ENCODE peak calls at places on chromosomes 4 and X, in eight cellular contexts. I, W, G, T, Y, V, U and A are unnamed samples.

GRCh38 chr4:145843148-145843547 is 95.5 kb downstream of the ZNF827 start:
- DNase-seq in G (no peak), U (peak; percentile 84), W (no peak), I (no peak), T (no peak), V (no peak), Y (no peak), A (no peak)

GRCh38 chr4:128387600-128388351 is 100.2 kb upstream of the PGRMC2 start:
- DNase-seq in G (no peak), U (peak; percentile 66), I (peak; percentile 39), Y (peak; percentile 37), V (no peak), W (no peak), T (no peak), A (peak; percentile 39)

GRCh38 chr4:89915151-89915550 is 20.5 kb downstream of the MMRN1 start:
- DNase-seq in W (no peak), T (no peak), Y (no peak), V (no peak), G (no peak), U (no peak), I (no peak), A (no peak)

GRCh38 chrX:48971325-48972213 is at the start of gene KCND1:
- DNase-seq in V (peak; percentile 67), Y (peak; percentile 48), U (peak; percentile 75), W (peak; percentile 22), T (no peak), G (no peak), I (no peak), A (peak; percentile 81)

GRCh38 chr4:94237271-94237670 is 29.6 kb downstream of the SMARCAD1 start:
- DNase-seq in W (no peak), U (no peak), G (no peak), I (no peak), T (no peak), V (no peak), Y (no peak), A (no peak)

GRCh38 chr4:87076690-87077358 is 142.0 kb downstream of the AFF1 start:
- DNase-seq in Y (no peak), V (no peak), G (no peak), W (no peak), U (no peak), T (no peak), I (no peak), A (no peak)

GRCh38 chrX:44744828-44745227 is 99.0 kb upstream of the DUSP21 start:
- DNase-seq in I (no peak), G (no peak), T (no peak), W (no peak), V (no peak), Y (no peak), U (no peak), A (no peak)

GRCh38 chr4:94333864-94334263 is 8.8 kb downstream of the HPGDS start:
- DNase-seq in Y (no peak), G (no peak), V (no peak), W (no peak), T (no peak), I (no peak), U (no peak), A (no peak)

GRCh38 chrX:154352012-154352401 is 22.4 kb downstream of the FLNA start:
- DNase-seq in W (no peak), Y (no peak), V (no peak), G (no peak), T (no peak), I (peak; percentile 10), U (no peak), A (peak; percentile 17)

GRCh38 chrX:132820675-132821074 is 137.8 kb downstream of the HS6ST2 start:
- DNase-seq in I (no peak), U (no peak), Y (no peak), G (no peak), W (no peak), T (no peak), V (no peak), A (no peak)

GRCh38 chr4:7412586-7412975 is 22.1 kb downstream of the PSAPL1 start:
- DNase-seq in Y (no peak), T (no peak), V (peak; percentile 32), I (no peak), W (no peak), G (peak; percentile 67), U (no peak), A (peak; percentile 45)

GRCh38 chrX:103376979-103377324 is 614 bp downstream of the BEX3 start:
- DNase-seq in Y (peak; percentile 30), T (no peak), W (peak; percentile 21), I (no peak), G (no peak), U (peak; percentile 32), V (no peak), A (no peak)

GRCh38 chr4:140877781-140878180 is 121.6 kb upstream of the TBC1D9 start:
- DNase-seq in Y (no peak), W (no peak), V (no peak), U (peak; percentile 72), T (no peak), I (no peak), G (no peak), A (no peak)

GRCh38 chr4:8149664-8150063 is 8.9 kb downstream of the ABLIM2 start:
- DNase-seq in T (no peak), Y (no peak), W (no peak), V (no peak), U (no peak), G (peak; percentile 64), I (no peak), A (no peak)

GRCh38 chr4:168059251-168059650 is 33.1 kb upstream of the ANXA10 start:
- DNase-seq in I (no peak), W (no peak), Y (no peak), V (no peak), U (peak; percentile 76), T (no peak), G (no peak), A (no peak)

GRCh38 chrX:24189490-24189889 is 40.0 kb downstream of the ZFX start:
- DNase-seq in I (no peak), V (no peak), U (no peak), G (no peak), W (no peak), Y (no peak), T (no peak), A (no peak)

GRCh38 chrX:104566921-104567501 is 1.0 kb downstream of the IL1RAPL2 start:
- DNase-seq in U (no peak), W (no peak), V (no peak), T (no peak), G (no peak), I (peak; percentile 7), Y (peak; percentile 0), A (no peak)

GRCh38 chr4:40515037-40515397 is 114.6 kb downstream of the RBM47 start:
- DNase-seq in G (no peak), V (no peak), W (no peak), Y (no peak), T (no peak), U (peak; percentile 50), I (peak; percentile 29), A (no peak)

GRCh38 chr4:40515398-40516293 is 114.0 kb downstream of the RBM47 start:
- DNase-seq in T (no peak), G (no peak), U (no peak), V (no peak), I (peak; percentile 47), Y (peak; percentile 16), W (peak; percentile 87), A (no peak)

GRCh38 chr4:40507977-40508376 is 121.7 kb downstream of the RBM47 start:
- DNase-seq in G (no peak), U (no peak), T (no peak), I (no peak), Y (no peak), W (peak; percentile 76), V (no peak), A (no peak)

GRCh38 chr4:40514409-40515025 is 115.1 kb downstream of the RBM47 start:
- DNase-seq in G (no peak), Y (no peak), V (no peak), W (peak; percentile 83), T (no peak), I (peak; percentile 33), U (no peak), A (no peak)

DNA sequence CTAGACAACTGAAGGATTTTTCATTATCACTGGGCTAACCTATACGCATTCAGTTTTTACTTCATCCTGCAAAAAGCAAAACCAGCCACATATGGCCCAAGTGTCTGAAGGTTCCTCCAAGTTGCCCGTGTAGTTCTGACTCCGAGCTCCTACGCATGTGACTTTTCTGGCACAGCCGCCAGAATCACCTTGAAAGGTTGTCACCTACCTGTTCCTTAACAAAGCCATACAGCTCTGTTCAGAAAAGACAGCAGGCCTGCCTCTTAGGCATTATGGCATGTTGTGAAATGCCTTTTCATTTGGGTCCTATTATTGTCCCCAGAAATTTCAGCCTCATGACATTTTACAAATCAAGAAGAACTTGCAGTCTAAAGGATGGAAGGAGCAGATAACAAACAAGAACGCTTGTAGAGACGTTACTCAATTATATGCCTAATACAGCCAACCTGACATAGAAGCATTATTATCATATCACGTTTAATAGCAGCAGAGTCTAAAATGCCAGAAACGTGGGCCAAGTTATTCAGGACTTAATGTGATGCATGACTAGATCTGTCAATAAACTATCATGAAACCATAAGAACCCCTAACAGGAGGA is 118.5 kb downstream of the RBM47 start:
- DNase-seq in T (no peak), I (no peak), Y (no peak), U (no peak), G (no peak), W (peak; percentile 52), V (no peak), A (no peak)
- H3K27ac ChIP-seq in T (no peak overlapping the region), I (no peak overlapping the region), Y (no peak overlapping the region), U (no peak overlapping the region), G (no peak overlapping the region), W (peak overlapping the region; percentile 57), V (no peak overlapping the region), A (no peak overlapping the region)

DNA sequence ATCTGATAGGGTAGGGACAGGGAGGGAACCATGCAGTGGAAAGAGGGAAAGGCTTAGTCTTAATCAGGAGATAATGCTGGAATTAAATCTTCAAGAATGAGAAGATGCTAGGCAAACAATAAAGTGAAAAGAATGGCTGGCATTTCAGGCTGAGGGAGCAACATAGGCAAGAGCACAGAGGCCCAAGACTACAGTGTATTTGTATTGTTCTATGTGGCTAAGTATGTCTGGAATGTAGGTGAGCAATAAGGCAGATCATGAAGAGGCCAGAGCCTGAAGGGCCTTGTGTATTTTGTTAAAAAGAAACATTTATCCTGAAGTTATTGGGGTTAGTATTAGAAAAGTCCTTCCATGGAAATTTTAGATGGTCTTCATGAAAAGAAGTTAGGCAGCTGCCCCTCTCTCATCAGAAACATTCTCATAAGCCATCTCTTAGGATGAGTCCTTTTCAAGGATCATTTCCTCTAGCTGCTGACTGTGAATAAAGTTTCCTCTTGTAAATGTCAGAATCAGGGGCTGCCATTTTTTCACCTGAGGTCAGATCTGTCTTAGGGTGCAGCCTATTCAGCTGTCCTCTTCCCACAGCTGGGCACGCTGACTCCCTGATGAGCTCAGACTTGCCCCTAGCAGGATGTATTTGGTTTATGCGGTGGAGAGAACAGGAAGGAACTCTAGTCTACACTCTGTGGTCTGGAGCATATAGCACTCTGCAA is 46.3 kb downstream of the ATP10D start:
- DNase-seq in I (peak; percentile 45), V (no peak), U (peak; percentile 98), W (peak; percentile 34), T (no peak), Y (peak; percentile 83), G (peak; percentile 79), A (no peak)
- H3K4me1 ChIP-seq in I (peaks cover 22% of the 10 kb centered on the region), V (peaks cover 28% of the 10 kb centered on the region), U (peaks cover 16% of the 10 kb centered on the region), W (no peaks in the 10 kb centered on the region), T (no peaks in the 10 kb centered on the region), Y (peaks cover 4% of the 10 kb centered on the region), G (peaks cover 29% of the 10 kb centered on the region), A (peaks cover 8% of the 10 kb centered on the region)

GRCh38 chr4:80207172-80207583 is 9.9 kb downstream of the PRDM8 start:
- DNase-seq in Y (no peak), T (no peak), I (no peak), V (no peak), G (no peak), U (no peak), W (no peak), A (no peak)
- H3K27ac ChIP-seq in Y (no peak overlapping the region), T (no peak overlapping the region), I (no peak overlapping the region), V (no peak overlapping the region), G (no peak overlapping the region), U (no peak overlapping the region), W (no peak overlapping the region), A (no peak overlapping the region)

GRCh38 chr4:47469951-47470350 is 6.4 kb upstream of the COMMD8 start:
- DNase-seq in T (no peak), I (no peak), G (no peak), U (peak; percentile 79), V (no peak), Y (peak; percentile 20), W (no peak), A (no peak)
- H3K4me1 ChIP-seq in T (no peaks in the 10 kb centered on the region), I (peaks cover 12% of the 10 kb centered on the region), G (no peaks in the 10 kb centered on the region), U (peaks cover 2% of the 10 kb centered on the region), V (no peaks in the 10 kb centered on the region), Y (no peaks in the 10 kb centered on the region), W (no peaks in the 10 kb centered on the region), A (no peaks in the 10 kb centered on the region)